ENCODE peak calls at places on chromosomes 16 and 17, in five cellular contexts. V is K562, Y is GM12878, F is HepG2, K is H1. X is an unnamed sample.

GRCh38 chr17:58120195-58120822 is 27.9 kb upstream of the OR4D1 start:
- DNase-seq in K (no peak), V (peak), F (peak), Y (no peak), X (no peak)

GRCh38 chr16:24700549-24701392 is 28.7 kb upstream of the TNRC6A start:
- DNase-seq in Y (no peak), K (peak), V (peak), F (peak), X (peak)

GRCh38 chr17:82323514-82324234 is 6.3 kb upstream of the CD7 start:
- DNase-seq in Y (no peak), V (peak), K (no peak), F (no peak), X (no peak)

GRCh38 chr16:24848065-24848464 is 2.3 kb downstream of the SLC5A11 start:
- DNase-seq in K (no peak), F (no peak), Y (no peak), V (no peak), X (no peak)

GRCh38 chr16:86734559-86735480 is 156.5 kb downstream of the FOXL1 start:
- DNase-seq in V (no peak), Y (no peak), F (no peak), K (no peak), X (no peak)

GRCh38 chr17:40950176-40950575 is 12.7 kb upstream of the KRT23 start:
- DNase-seq in V (no peak), F (no peak), K (no peak), Y (no peak), X (no peak)

GRCh38 chr16:75228143-75228976 is 9.6 kb downstream of the CTRB1 start:
- DNase-seq in Y (no peak), K (no peak), F (no peak), V (no peak), X (no peak)

GRCh38 chr17:15918661-15919259 is 26.2 kb upstream of the ADORA2B start:
- DNase-seq in V (no peak), F (no peak), Y (no peak), K (no peak), X (no peak)

GRCh38 chr16:86061771-86062170 is 162.8 kb downstream of the IRF8 start:
- DNase-seq in F (no peak), Y (no peak), K (no peak), V (no peak), X (no peak)

DNA sequence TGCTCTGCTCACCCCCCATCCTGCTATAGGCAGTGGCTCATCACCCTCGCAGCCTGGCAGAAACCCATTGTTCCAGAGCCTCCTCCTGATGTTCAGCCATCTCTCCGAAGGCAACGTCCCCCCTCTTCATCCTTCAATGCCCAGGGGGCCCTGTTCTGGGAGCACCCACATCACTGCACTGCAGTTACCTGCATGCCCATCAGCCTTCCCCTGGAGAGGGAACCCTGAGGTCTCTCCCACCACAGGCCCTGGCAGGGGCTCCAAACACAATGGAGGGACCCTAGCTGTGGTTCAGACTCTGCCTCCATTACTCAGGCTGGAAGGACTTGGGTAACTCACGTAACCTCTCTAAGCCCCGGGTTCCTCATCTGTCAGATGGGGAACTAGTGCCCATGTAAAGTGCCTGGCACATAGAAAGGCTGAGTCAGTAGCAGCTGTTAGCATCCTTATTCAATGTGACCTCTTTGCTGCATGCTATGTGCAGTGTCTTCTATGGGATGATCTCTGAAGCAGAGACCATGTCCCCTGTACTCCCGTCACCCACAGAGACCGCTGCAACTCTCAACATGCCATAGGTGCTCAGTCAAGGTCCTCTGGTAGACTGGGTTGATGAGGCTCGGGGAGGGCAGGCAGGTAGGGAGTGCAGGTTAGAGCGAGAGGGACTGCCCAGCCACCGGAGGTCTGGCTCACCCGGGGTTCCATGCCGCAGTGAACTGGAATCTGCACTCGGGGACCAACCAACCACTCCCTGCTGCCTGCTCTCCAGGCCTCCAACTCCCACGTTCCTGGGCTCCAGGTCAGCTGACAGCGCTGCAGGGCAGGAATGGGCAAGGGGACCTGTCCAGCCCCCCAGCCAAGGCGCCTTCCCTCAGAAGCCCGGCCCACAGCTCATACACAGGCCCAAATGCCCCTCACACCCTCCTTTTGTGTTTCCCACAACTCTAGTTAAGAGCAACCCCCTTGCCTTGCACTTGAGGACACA is 233.2 kb downstream of the ZNF423 start:
- DNase-seq in F (no peak), Y (no peak), K (no peak), V (no peak), X (no peak)
- TF ChIP-seq RFX5 in F (no peak), Y (no peak), K (no peak), V (no peak), X (no peak)

DNA sequence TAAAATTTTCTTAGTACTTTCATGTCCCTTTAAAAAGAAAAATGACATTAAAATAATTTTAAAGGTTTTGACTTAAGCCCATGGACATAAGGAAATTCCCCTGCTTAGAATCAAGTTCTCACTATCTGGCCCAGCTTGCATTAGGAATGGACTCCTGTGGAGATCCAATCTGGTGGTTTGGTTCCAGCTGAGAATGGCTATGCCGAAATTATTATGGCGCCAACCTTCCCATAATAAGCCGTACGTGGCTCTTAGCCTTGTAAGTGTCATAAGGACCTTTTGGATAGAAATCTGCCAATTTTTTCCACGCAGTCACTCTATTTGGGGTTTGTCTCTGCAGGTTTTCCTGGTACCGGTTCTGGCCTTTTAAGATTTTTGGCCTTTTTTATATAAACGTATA is 262.1 kb upstream of the MAF start:
- DNase-seq in K (no peak), V (no peak), Y (no peak), F (no peak), X (no peak)
- TF ChIP-seq HDAC2 in K (no peak), V (no peak), Y (no peak), F (no peak), X (no peak)

DNA sequence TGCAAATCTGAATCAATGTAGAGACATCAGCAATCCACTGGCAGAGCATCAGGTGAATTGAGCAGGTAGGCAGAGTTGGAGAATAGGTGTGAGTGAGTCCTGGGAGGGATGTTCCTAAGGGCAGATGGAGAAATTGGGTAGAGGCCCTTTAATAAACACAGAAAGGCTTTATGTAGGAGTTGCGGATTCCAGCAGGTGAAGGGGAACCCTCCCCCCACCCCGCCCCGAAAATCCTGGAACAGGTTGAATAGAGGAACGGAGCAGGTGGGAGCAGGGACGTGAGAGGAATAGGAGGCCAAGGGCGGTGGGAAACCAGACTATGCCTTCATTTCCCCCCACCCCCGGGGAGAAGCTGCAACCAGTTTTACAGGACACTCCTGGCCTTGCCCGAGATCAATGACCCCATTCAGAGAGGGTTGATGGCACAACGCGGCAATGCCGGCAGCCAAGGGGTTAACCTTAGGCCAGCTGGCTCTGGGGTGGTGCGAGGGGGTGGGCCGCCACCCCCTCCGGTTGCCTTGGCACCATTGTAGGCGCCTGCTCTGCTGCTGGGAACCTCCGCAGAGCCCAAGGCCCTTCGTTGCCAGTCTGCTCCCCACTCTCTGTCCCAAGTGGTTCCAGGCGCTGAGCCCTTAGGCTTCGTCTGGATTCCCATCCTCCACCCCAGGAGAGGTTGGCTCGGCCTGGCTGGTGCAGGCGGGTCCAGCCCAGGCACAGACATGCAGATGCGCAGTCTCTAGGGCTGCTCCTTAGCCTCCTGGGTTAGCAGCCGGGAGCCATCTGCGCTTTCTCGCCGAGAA is 814 bp upstream of the RUNDC3A start:
- DNase-seq in V (no peak), F (no peak), K (no peak), Y (no peak), X (peak)
- TF ChIP-seq RFX5 in V (no peak), F (no peak), K (no peak), Y (no peak), X (no peak)

GRCh38 chr16:10836174-10836853 is 17.7 kb upstream of the TVP23A start:
- DNase-seq in V (no peak), K (no peak), F (no peak), Y (no peak), X (no peak)

GRCh38 chr16:10833271-10833670 is 14.7 kb upstream of the TVP23A start:
- DNase-seq in V (no peak), F (no peak), K (no peak), Y (peak), X (no peak)

GRCh38 chr16:10834130-10834529 is 15.5 kb upstream of the TVP23A start:
- DNase-seq in V (no peak), Y (no peak), F (no peak), K (no peak), X (no peak)

GRCh38 chr16:10834766-10835165 is 16.2 kb upstream of the TVP23A start:
- DNase-seq in K (no peak), Y (no peak), F (no peak), V (no peak), X (no peak)

DNA sequence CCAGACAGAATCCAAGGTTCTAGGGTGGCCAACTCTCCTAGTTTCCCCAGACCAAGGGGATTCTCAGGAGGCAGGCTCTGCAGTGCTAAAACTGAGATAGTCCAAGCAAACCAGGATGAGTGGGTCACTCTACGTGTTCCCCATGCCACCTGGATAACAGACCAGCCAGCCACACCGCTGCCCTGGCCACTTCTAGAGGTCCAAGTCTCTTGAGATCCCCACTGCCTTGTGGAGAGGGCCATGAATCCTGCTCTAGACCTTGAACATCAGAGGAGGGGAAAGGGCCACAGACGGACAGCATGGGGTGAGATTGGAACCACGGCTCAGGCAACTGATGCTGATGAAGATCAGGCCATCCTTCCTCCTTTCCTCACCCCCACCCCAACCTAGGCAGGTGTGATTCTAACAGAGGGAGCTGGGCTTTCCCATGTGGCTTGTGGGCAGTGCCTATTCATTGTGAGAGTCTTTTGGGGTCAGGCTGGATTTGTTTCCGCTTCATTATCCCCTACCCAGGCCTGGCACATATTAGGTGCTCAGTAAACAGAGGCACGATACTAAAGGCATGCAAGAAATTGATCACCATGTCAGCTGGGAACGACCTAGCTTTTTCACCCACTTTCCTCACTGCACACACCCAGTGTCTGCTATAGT is 16.8 kb upstream of the TVP23A start:
- DNase-seq in K (no peak), F (no peak), Y (peak), V (no peak), X (no peak)
- TF ChIP-seq HDAC2 in K (no peak), F (no peak), Y (no peak), V (no peak), X (no peak)

GRCh38 chr16:31471875-31472558 is at the start of gene TGFB1I1:
- DNase-seq in Y (no peak), F (no peak), K (no peak), V (no peak), X (peak)

GRCh38 chr16:31474173-31474714 is 2.3 kb downstream of the TGFB1I1 start:
- DNase-seq in K (no peak), V (peak), Y (no peak), F (no peak), X (no peak)

GRCh38 chr16:31473300-31474052 is 1.5 kb downstream of the TGFB1I1 start:
- DNase-seq in Y (no peak), F (no peak), V (no peak), K (no peak), X (no peak)

GRCh38 chr16:31471241-31471874 is 594 bp upstream of the TGFB1I1 start:
- DNase-seq in K (no peak), V (no peak), F (no peak), Y (no peak), X (no peak)

DNA sequence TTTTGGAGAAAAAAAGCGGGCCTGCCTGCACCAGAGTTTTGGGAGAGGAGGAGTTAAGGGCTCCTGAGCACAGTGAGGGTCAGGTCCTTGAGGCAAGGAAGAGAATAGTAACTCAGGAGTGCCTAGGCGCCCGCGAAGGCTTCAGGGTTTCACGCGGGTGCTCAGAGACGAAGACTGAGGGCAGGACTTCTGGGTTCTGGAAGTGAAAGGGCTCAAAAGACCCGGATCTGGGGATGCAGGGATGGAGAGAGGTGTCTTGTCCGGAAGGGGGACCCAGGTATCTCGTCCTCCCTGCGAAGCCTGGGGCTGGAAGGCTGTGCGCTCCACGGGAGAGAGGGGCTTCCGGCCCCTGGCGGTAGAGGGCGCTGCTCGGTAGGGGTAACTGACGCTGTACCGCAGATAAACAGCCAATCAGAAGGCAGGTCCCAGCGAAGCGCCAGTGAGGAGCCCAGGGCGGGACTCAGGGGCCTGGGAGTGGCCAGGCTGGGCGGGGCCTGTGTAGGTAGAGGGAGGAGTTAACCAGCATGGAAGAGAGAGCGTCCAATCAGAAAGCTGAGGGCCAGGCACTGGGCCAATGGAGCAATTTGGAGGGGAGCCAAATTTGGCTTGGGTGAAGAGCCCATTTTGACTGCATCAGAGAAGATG is 729 bp downstream of the TGFB1I1 start:
- DNase-seq in Y (no peak), F (peak), V (peak), K (no peak), X (peak)
- TF ChIP-seq RFX5 in Y (no peak), F (no peak), V (no peak), K (no peak), X (no peak)